ENCODE peak calls at places on chromosomes 5 and 9, in five cellular contexts. O is sigmoid colon, L is WTC11, E is heart left ventricle, Q is AG10803. Y is an unnamed sample.

GRCh38 chr5:2710910-2711309 is 40.6 kb downstream of the IRX2 start:
- DNase-seq in L (no peak), E (no peak), O (no peak), Q (peak), Y (no peak)

GRCh38 chr5:55421074-55421529 is 113.3 kb downstream of the MTREX start:
- DNase-seq in E (no peak), O (no peak), L (no peak), Q (peak), Y (no peak)

GRCh38 chr5:124477577-124477976 is 268.9 kb downstream of the ZNF608 start:
- DNase-seq in L (no peak), Q (no peak), O (no peak), E (no peak), Y (no peak)

GRCh38 chr5:131163315-131164119 is 1.5 kb downstream of the HINT1 start:
- DNase-seq in L (no peak), O (no peak), Q (peak), E (no peak), Y (no peak)

GRCh38 chr5:56415356-56415765 is 182.2 kb upstream of the ANKRD55 start:
- DNase-seq in Q (peak), E (peak), O (peak), L (no peak), Y (no peak)

GRCh38 chr5:60196382-60197113 is 303.0 kb upstream of the PDE4D start:
- DNase-seq in L (no peak), E (no peak), O (peak), Q (peak), Y (no peak)

GRCh38 chr5:9196403-9197224 is 349.3 kb downstream of the SEMA5A start:
- DNase-seq in L (no peak), O (no peak), Q (peak), E (no peak), Y (no peak)

GRCh38 chr5:12522116-12522515 is 617.9 kb upstream of the CTNND2 start:
- DNase-seq in O (no peak), Q (no peak), E (no peak), L (no peak), Y (no peak)

GRCh38 chr5:115531380-115531779 is 13.2 kb downstream of the FEM1C start:
- DNase-seq in E (no peak), Q (no peak), L (no peak), O (no peak), Y (no peak)

GRCh38 chr9:122396622-122397148 is 25.9 kb downstream of the PTGS1 start:
- DNase-seq in E (no peak), O (no peak), Q (no peak), L (no peak), Y (no peak)

GRCh38 chr9:123073991-123074422 is 40.5 kb downstream of the GPR21 start:
- DNase-seq in L (no peak), O (no peak), Q (peak), E (no peak), Y (no peak)

GRCh38 chr9:86885232-86885631 is 62.1 kb downstream of the GAS1 start:
- DNase-seq in L (peak), O (no peak), Q (no peak), E (no peak), Y (no peak)

GRCh38 chr5:159010611-159011497 is 88.9 kb downstream of the EBF1 start:
- DNase-seq in Q (peak), O (no peak), L (no peak), E (no peak), Y (no peak)

GRCh38 chr5:67033893-67034605 is 162.6 kb downstream of the CD180 start:
- DNase-seq in E (no peak), L (no peak), O (no peak), Q (peak), Y (no peak)

GRCh38 chr5:84088996-84089395 is 295.7 kb downstream of the EDIL3 start:
- DNase-seq in O (no peak), E (no peak), Q (peak), L (no peak), Y (no peak)

GRCh38 chr9:89686134-89686533 is 81.3 kb downstream of the GADD45G start:
- DNase-seq in L (no peak), O (no peak), Q (no peak), E (no peak), Y (no peak)

GRCh38 chr5:152142845-152143469 is 218.3 kb upstream of the GLRA1 start:
- DNase-seq in Q (peak), E (peak), O (peak), L (peak), Y (no peak)

GRCh38 chr5:54415896-54416640 is 39.4 kb upstream of the HSPB3 start:
- DNase-seq in Q (no peak), L (no peak), O (no peak), E (no peak), Y (no peak)

GRCh38 chr5:78328585-78329173 is 31.7 kb upstream of the SCAMP1 start:
- DNase-seq in L (no peak), O (no peak), E (no peak), Q (peak), Y (no peak)

GRCh38 chr5:154198611-154199230 is 8.2 kb downstream of the GALNT10 start:
- DNase-seq in Q (peak), O (no peak), L (no peak), E (no peak), Y (no peak)

GRCh38 chr5:151660616-151661015 is 26.1 kb downstream of the SPARC start:
- DNase-seq in L (no peak), O (no peak), E (no peak), Q (peak), Y (no peak)

GRCh38 chr5:4198461-4198860 is 602.8 kb downstream of the IRX1 start:
- DNase-seq in E (no peak), O (no peak), Q (no peak), L (no peak), Y (no peak)

GRCh38 chr9:107158321-107158720 is 124.8 kb upstream of the RAD23B start:
- DNase-seq in Q (peak), O (no peak), L (peak), E (no peak), Y (no peak)

GRCh38 chr5:17105744-17106450 is 111.5 kb upstream of the BASP1 start:
- DNase-seq in L (no peak), E (no peak), O (no peak), Q (peak), Y (no peak)

GRCh38 chr5:123080215-123080614 is 8.8 kb upstream of the PRDM6 start:
- DNase-seq in E (no peak), L (no peak), O (no peak), Q (no peak), Y (no peak)

GRCh38 chr9:9912459-9912858 is 700.3 kb downstream of the PTPRD start:
- DNase-seq in Q (no peak), E (no peak), L (no peak), O (no peak), Y (no peak)

GRCh38 chr5:15026944-15027343 is 155.4 kb upstream of the ANKH start:
- DNase-seq in O (no peak), L (no peak), E (no peak), Q (no peak), Y (no peak)

GRCh38 chr5:58775699-58776098 is 192.8 kb downstream of the RAB3C start:
- DNase-seq in E (no peak), Q (no peak), L (no peak), O (no peak), Y (no peak)

GRCh38 chr5:82865625-82866024 is 211.6 kb downstream of the TMEM167A start:
- DNase-seq in L (no peak), O (no peak), E (no peak), Q (no peak), Y (no peak)

GRCh38 chr9:14788846-14789245 is 66.3 kb upstream of the CER1 start:
- DNase-seq in L (no peak), E (no peak), Q (no peak), O (no peak), Y (no peak)

GRCh38 chr5:174829511-174829864 is 105.1 kb downstream of the MSX2 start:
- DNase-seq in L (no peak), Q (no peak), E (no peak), O (no peak), Y (no peak)

GRCh38 chr9:124415102-124415851 is at the start of gene PSMB7:
- DNase-seq in O (peak), Q (peak), L (peak), E (peak), Y (peak)
- TF ChIP-seq CTCF in O (peak), Q (peak), L (peak), E (peak), Y (peak)

DNA sequence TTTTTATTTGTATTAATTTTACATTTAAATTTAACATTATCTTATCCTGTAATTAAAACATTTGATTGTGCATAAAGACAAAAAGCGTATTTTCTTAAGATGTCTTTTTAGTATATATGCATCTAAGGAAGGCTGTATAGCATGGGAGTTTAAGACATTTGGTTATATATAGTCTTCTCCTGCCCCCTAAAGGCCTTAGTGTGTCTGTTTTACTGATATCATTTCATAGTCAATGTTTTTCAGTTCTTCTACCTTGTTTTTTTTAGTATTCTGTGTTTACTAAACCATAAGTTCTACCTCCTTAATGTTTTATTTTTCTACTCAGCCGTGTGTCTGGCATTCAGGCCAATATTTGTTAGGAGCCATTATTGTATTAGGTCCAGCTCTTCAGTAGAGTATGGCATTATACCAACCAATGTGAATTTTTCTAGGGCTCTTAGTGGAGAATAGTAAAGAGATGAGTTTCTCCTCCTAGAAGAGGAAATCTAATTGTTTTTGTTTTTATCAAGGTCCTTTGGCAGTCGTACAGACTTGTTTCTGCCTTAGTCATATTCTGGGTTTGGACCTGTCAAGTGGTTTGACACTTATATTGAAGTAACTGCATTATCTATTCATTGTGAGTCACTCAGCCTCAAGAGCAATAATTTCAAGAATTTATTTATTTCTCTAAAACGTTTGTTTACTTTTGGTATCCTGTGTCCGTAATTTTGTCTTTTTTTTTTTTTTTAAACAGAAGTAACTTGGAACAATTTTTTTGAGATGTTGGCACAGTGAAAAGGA is 74.8 kb downstream of the SLF1 start:
- DNase-seq in E (no peak), L (no peak), O (no peak), Q (peak), Y (no peak)
- TF ChIP-seq CTCF in E (peak), L (no peak), O (peak), Q (peak), Y (peak)

DNA sequence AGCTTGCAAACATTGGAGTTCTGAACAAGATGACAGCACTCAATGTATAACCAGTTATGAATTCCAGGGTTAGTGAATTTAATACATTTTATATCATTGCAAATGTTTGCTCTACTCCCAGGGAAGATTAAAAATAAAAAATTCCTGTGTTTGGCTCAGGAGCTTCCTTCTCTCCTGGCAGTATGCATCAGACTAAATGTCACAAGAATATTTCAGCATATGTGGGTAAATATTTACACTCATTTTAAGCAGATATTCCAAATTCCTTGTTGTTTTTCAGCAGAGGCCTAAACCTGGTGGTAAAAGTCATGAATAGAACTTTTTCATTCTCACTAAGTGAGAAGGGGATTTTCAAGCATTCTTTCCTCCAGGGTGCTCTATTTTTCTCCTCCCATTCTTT is 180.8 kb upstream of the PAPPA start:
- DNase-seq in Q (peak), E (no peak), L (no peak), O (no peak), Y (no peak)
- TF ChIP-seq CTCF in Q (peak), E (no peak), L (no peak), O (no peak), Y (no peak)

DNA sequence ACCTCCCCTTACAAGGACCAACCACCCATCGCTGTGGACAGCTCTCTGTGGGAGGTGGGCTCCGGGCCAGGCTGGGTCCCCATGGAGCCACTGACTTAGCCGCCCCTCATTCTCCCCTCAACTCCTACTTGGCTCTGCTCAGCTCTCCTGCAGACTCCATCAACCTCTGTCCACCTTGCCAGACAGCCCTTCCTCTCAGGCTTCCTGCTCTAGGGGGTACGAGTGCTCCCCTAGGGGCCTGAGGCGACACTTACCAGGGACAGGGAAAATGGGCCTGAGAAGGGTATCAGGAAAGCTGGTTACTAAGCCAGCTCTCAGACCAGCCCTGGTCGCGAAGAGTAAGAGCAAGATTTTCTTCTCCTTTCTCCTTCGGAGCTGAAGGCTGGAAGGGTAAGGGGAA is 43.9 kb downstream of the SHB start:
- DNase-seq in E (no peak), Q (no peak), L (no peak), O (no peak), Y (no peak)
- TF ChIP-seq CTCF in E (no peak), Q (no peak), L (no peak), O (no peak), Y (no peak)

GRCh38 chr9:136712690-136713554 is 550 bp downstream of the DIPK1B start:
- DNase-seq in Q (no peak), E (peak), O (no peak), L (no peak), Y (peak)

GRCh38 chr9:136710543-136710942 is 1.8 kb upstream of the DIPK1B start:
- DNase-seq in O (no peak), L (no peak), E (no peak), Q (no peak), Y (no peak)

GRCh38 chr9:136713555-136713949 is 1.2 kb downstream of the DIPK1B start:
- DNase-seq in Q (no peak), E (peak), O (no peak), L (no peak), Y (no peak)

GRCh38 chr9:136714096-136714875 is 1.9 kb downstream of the DIPK1B start:
- DNase-seq in E (peak), L (no peak), Q (no peak), O (no peak), Y (no peak)

GRCh38 chr9:136711751-136712689 is at the start of gene DIPK1B:
- DNase-seq in L (peak), O (no peak), Q (no peak), E (peak), Y (no peak)
- TF ChIP-seq CTCF in L (no peak), O (no peak), Q (no peak), E (no peak), Y (no peak)

GRCh38 chr5:149656576-149657182 is 73.4 kb upstream of the PPARGC1B start:
- DNase-seq in Q (no peak), E (peak), O (no peak), L (peak), Y (no peak)
- TF ChIP-seq CTCF in Q (peak), E (peak), O (peak), L (peak), Y (no peak)

GRCh38 chr5:140881889-140882590 is at the start of gene PCDHA13:
- DNase-seq in O (no peak), L (no peak), E (no peak), Q (no peak), Y (no peak)
- TF ChIP-seq CTCF in O (no peak), L (peak), E (no peak), Q (peak), Y (no peak)

DNA sequence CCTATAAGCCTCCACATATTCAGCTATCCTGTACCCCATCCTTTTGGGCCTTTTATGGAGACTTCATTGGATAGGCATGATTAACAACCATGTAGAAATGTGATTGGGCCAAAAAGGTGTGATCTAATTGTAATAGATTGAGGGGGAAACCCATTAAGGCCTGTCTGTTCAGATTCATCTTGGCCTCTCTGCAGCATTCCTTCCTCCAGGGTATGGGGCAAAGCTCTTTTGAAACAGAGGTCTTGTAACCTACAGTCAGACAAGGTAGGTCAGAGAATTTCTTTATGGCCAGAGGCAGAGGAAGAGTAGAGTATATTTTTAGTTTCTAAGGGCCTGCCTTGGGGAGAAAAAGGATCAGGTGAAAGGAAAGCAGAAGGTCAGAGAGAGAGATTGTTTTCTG is 98.5 kb downstream of the INVS start:
- DNase-seq in Q (no peak), L (no peak), O (no peak), E (no peak), Y (no peak)
- TF ChIP-seq CTCF in Q (no peak), L (no peak), O (no peak), E (no peak), Y (no peak)